ENCODE peak calls at places on chromosomes 6 and 20, in nine cellular contexts. H is CD8-positive, alpha-beta memory T cell; Z is NCI-H460; K is ELF-1; X is stimulated activated CD4-positive, alpha-beta T cell treated with anti-CD3 and anti-CD28 coated beads, Interleukin-1b, Interleukin-23, amount 100 ng/mL, for 24 hours; Q is hepatic stellate cell; C is effector memory CD8-positive, alpha-beta T cell; I is central memory CD8-positive, alpha-beta T cell; N is WTC11. L is an unnamed sample.

GRCh38 chr6:138555294-138555988 is 56.1 kb upstream of the NHSL1 start:
- DNase-seq in H (no peak), C (no peak), K (peak), N (no peak), I (no peak), Q (no peak), X (no peak), Z (no peak), L (no peak)

GRCh38 chr6:24332306-24332705 is 25.6 kb downstream of the DCDC2 start:
- DNase-seq in Q (no peak), H (no peak), Z (no peak), X (no peak), C (no peak), K (peak), I (no peak), N (no peak), L (peak)

GRCh38 chr20:45044084-45044573 is 56.8 kb downstream of the KCNS1 start:
- DNase-seq in H (peak), K (peak), X (no peak), C (peak), N (no peak), I (peak), Z (peak), Q (peak), L (peak)

GRCh38 chr20:35663516-35663812 is 1.2 kb downstream of the CPNE1 start:
- DNase-seq in I (no peak), H (no peak), Z (no peak), N (no peak), C (no peak), K (no peak), Q (peak), X (no peak), L (no peak)

GRCh38 chr6:166626177-166627038 is 643 bp downstream of the RPS6KA2 start:
- DNase-seq in N (peak), H (peak), K (peak), Z (peak), C (peak), I (no peak), Q (no peak), X (peak), L (peak)

GRCh38 chr6:3345836-3346235 is 87.1 kb downstream of the PSMG4 start:
- DNase-seq in K (no peak), Z (no peak), N (no peak), I (no peak), X (no peak), Q (no peak), C (no peak), H (no peak), L (no peak)

GRCh38 chr6:20599302-20600051 is 65.2 kb downstream of the CDKAL1 start:
- DNase-seq in Z (no peak), I (no peak), K (no peak), N (no peak), X (no peak), C (no peak), Q (no peak), H (no peak), L (no peak)

GRCh38 chr6:37174515-37175331 is 4.8 kb downstream of the PIM1 start:
- DNase-seq in K (no peak), H (no peak), Z (no peak), X (no peak), C (no peak), I (no peak), N (no peak), Q (no peak), L (no peak)

GRCh38 chr20:41308726-41309413 is 8.7 kb downstream of the ZHX3 start:
- DNase-seq in Q (no peak), C (no peak), K (no peak), Z (no peak), I (no peak), H (no peak), X (no peak), N (no peak), L (peak)

GRCh38 chr6:1286972-1287600 is 24.8 kb upstream of the FOXQ1 start:
- DNase-seq in Z (peak), H (no peak), K (peak), N (no peak), Q (no peak), X (no peak), C (no peak), I (no peak), L (peak)

L was measured in choroid plexus epithelial cell.